ENCODE peak calls at places on chromosomes 4 and X, in nine cellular contexts. Q, R, E, M, S, W, J, A and Z are unnamed samples.

GRCh38 chr4:163331629-163332360 is 601 bp downstream of the NPY1R start:
- DNase-seq in Q (no peak), R (no peak), E (no peak), M (peak), S (no peak), W (peak), J (peak), A (no peak), Z (peak)

GRCh38 chrX:129957241-129958099 is 25.0 kb upstream of the BCORL1 start:
- DNase-seq in Q (peak), R (no peak), E (peak), M (peak), S (peak), W (peak), J (no peak), A (peak), Z (peak)

GRCh38 chrX:111561851-111562250 is 50.4 kb downstream of the SERTM2 start:
- DNase-seq in Q (no peak), R (no peak), E (no peak), M (no peak), S (no peak), W (no peak), J (no peak), A (no peak), Z (no peak)

GRCh38 chr4:140448830-140449229 is 21.4 kb upstream of the CLGN start:
- DNase-seq in Q (no peak), R (no peak), E (no peak), M (no peak), S (no peak), W (no peak), J (no peak), A (no peak), Z (peak)

GRCh38 chr4:7802093-7802726 is 137.5 kb downstream of the AFAP1 start:
- DNase-seq in Q (peak), R (peak), E (peak), M (peak), S (peak), W (peak), J (peak), A (no peak), Z (peak)

GRCh38 chr4:114780205-114780604 is 181.6 kb downstream of the UGT8 start:
- DNase-seq in Q (no peak), R (no peak), E (peak), M (peak), S (no peak), W (peak), J (peak), A (no peak), Z (peak)

GRCh38 chr4:120443111-120443510 is 376.5 kb upstream of the MAD2L1 start:
- DNase-seq in Q (no peak), R (no peak), E (no peak), M (peak), S (no peak), W (peak), J (peak), A (no peak), Z (no peak)

GRCh38 chr4:103095080-103095479 is 4.6 kb downstream of the BDH2 start:
- DNase-seq in Q (no peak), R (no peak), E (no peak), M (no peak), S (no peak), W (no peak), J (no peak), A (no peak), Z (no peak)

GRCh38 chr4:46804781-46805413 is 104.1 kb downstream of the COX7B2 start:
- DNase-seq in Q (no peak), R (no peak), E (no peak), M (no peak), S (no peak), W (no peak), J (no peak), A (no peak), Z (no peak)

GRCh38 chr4:173057906-173058305 is 110.7 kb upstream of the GALNT7 start:
- DNase-seq in Q (no peak), R (no peak), E (no peak), M (peak), S (no peak), W (no peak), J (no peak), A (no peak), Z (no peak)

GRCh38 chr4:158775091-158775651 is 6.3 kb downstream of the FNIP2 start:
- DNase-seq in Q (no peak), R (no peak), E (no peak), M (peak), S (no peak), W (peak), J (no peak), A (no peak), Z (no peak)

GRCh38 chrX:12791253-12792228 is at the start of gene PRPS2:
- DNase-seq in Q (peak), R (peak), E (peak), M (peak), S (peak), W (peak), J (peak), A (peak), Z (peak)

GRCh38 chr4:136803430-136803829 is 728.9 kb downstream of the PCDH18 start:
- DNase-seq in Q (no peak), R (no peak), E (no peak), M (no peak), S (no peak), W (no peak), J (no peak), A (no peak), Z (peak)

GRCh38 chrX:131827935-131828334 is 195.2 kb upstream of the STK26 start:
- DNase-seq in Q (no peak), R (no peak), E (peak), M (no peak), S (no peak), W (no peak), J (no peak), A (no peak), Z (peak)

GRCh38 chr4:8318509-8318908 is 49.0 kb downstream of the HTRA3 start:
- DNase-seq in Q (no peak), R (no peak), E (no peak), M (no peak), S (no peak), W (no peak), J (no peak), A (no peak), Z (no peak)

GRCh38 chr4:54152846-54153600 is 53.1 kb downstream of the GSX2 start:
- DNase-seq in Q (no peak), R (no peak), E (no peak), M (peak), S (no peak), W (peak), J (peak), A (no peak), Z (no peak)

GRCh38 chrX:43892471-43892870 is 10.2 kb upstream of the MAOB start:
- DNase-seq in Q (no peak), R (no peak), E (no peak), M (no peak), S (no peak), W (no peak), J (no peak), A (no peak), Z (no peak)

GRCh38 chr4:102429553-102429952 is 71.6 kb upstream of the NFKB1 start:
- DNase-seq in Q (no peak), R (no peak), E (no peak), M (peak), S (no peak), W (peak), J (peak), A (no peak), Z (no peak)

GRCh38 chr4:185902654-185903053 is 90.7 kb upstream of the SORBS2 start:
- DNase-seq in Q (no peak), R (no peak), E (no peak), M (peak), S (no peak), W (no peak), J (no peak), A (no peak), Z (no peak)

GRCh38 chr4:6694177-6694901 is 661 bp downstream of the S100P start:
- DNase-seq in Q (no peak), R (no peak), E (no peak), M (no peak), S (no peak), W (no peak), J (no peak), A (no peak), Z (no peak)

GRCh38 chr4:6695660-6696581 is 2.2 kb downstream of the S100P start:
- DNase-seq in Q (no peak), R (peak), E (no peak), M (no peak), S (no peak), W (no peak), J (no peak), A (no peak), Z (no peak)

GRCh38 chr4:6697096-6697495 is 3.4 kb downstream of the S100P start:
- DNase-seq in Q (no peak), R (no peak), E (no peak), M (no peak), S (no peak), W (no peak), J (no peak), A (no peak), Z (no peak)

GRCh38 chr4:6693274-6694176 is at the start of gene S100P:
- DNase-seq in Q (no peak), R (no peak), E (no peak), M (no peak), S (no peak), W (peak), J (no peak), A (no peak), Z (no peak)

DNA sequence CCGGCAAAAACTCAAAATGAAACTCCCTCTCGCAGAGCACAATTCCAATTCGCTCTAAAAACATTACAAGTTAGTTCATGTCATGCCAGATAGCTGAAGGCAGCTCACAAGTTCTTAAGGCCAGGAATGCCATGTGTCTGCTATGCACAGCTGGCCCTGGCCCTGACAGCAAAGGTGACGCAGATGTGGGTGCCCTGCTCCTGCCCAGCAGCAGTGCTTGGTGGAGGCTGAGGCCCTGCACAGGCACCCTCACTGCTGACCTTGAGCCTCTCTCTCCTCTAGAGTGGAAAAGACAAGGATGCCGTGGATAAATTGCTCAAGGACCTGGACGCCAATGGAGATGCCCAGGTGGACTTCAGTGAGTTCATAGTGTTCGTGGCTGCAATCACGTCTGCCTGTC is 2.9 kb downstream of the S100P start:
- DNase-seq in Q (no peak), R (no peak), E (no peak), M (no peak), S (peak), W (no peak), J (no peak), A (no peak), Z (no peak)
- H3K4me3 ChIP-seq in Q (no peak), R (no peak), E (no peak), M (no peak), S (no peak), W (no peak), J (no peak), A (no peak), Z (no peak)

GRCh38 chr4:76690091-76690905 is 207.6 kb downstream of the SOWAHB start:
- DNase-seq in Q (no peak), R (no peak), E (no peak), M (no peak), S (no peak), W (peak), J (no peak), A (no peak), Z (peak)
- H3K4me3 ChIP-seq in Q (peak), R (no peak), E (peak), M (peak), S (peak), W (peak), J (peak), A (peak), Z (peak)

GRCh38 chrX:107825698-107826285 is at the start of gene MID2:
- DNase-seq in Q (peak), R (peak), E (peak), M (peak), S (peak), W (peak), J (peak), A (no peak), Z (no peak)
- H3K4me3 ChIP-seq in Q (peak), R (peak), E (peak), M (peak), S (peak), W (peak), J (peak), A (peak), Z (peak)

DNA sequence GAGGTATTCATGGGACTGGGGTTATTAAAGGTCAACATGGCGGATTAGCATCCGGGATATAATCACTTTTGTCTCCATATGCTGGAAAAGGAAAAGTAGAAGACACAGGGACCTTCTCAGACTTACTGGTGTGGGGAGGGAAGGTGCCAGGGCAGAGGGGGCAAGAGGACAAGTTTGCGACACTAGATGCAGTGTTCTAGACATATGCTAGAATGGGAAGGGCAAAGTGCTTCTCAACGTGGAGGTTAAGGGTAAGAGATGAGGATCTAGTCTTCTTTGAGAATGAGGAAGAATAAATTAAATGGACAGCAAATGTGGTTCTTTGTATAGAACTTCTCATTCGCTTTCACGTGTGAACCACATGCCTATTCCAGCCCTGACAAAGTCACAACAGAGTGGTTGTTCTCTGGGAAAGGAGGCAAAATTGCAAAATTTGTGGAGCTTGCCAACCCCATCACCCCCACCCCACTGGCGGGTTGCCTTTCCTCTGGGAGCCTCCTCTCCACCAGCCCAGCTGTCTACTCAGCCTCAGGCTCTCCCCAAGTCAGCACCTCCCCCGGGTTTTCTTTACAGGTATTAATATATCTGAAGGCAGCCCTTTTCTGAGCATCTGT is 1.4 kb upstream of the ANXA5 start:
- DNase-seq in Q (peak), R (no peak), E (no peak), M (no peak), S (peak), W (peak), J (no peak), A (no peak), Z (no peak)
- H3K4me3 ChIP-seq in Q (no peak), R (no peak), E (no peak), M (no peak), S (no peak), W (peak), J (peak), A (no peak), Z (no peak)

GRCh38 chr4:17326756-17327155 is 185.1 kb downstream of the QDPR start:
- DNase-seq in Q (no peak), R (no peak), E (no peak), M (no peak), S (no peak), W (no peak), J (no peak), A (no peak), Z (no peak)

GRCh38 chr4:17325098-17325497 is 186.8 kb downstream of the QDPR start:
- DNase-seq in Q (no peak), R (no peak), E (no peak), M (no peak), S (no peak), W (no peak), J (no peak), A (no peak), Z (no peak)

GRCh38 chr4:17322514-17322913 is 189.4 kb downstream of the QDPR start:
- DNase-seq in Q (no peak), R (no peak), E (no peak), M (no peak), S (no peak), W (no peak), J (no peak), A (no peak), Z (no peak)

GRCh38 chr4:17323619-17324400 is 188.1 kb downstream of the QDPR start:
- DNase-seq in Q (no peak), R (no peak), E (no peak), M (no peak), S (no peak), W (peak), J (no peak), A (no peak), Z (peak)

GRCh38 chr4:17324431-17324830 is 187.5 kb downstream of the QDPR start:
- DNase-seq in Q (peak), R (no peak), E (peak), M (peak), S (peak), W (peak), J (peak), A (no peak), Z (peak)
- H3K4me3 ChIP-seq in Q (no peak), R (peak), E (no peak), M (no peak), S (no peak), W (peak), J (no peak), A (no peak), Z (no peak)

GRCh38 chr4:82786794-82787193 is 11.8 kb downstream of the SCD5 start:
- DNase-seq in Q (no peak), R (no peak), E (no peak), M (no peak), S (no peak), W (no peak), J (no peak), A (no peak), Z (no peak)

GRCh38 chr4:82787342-82787741 is 11.3 kb downstream of the SCD5 start:
- DNase-seq in Q (no peak), R (no peak), E (no peak), M (peak), S (no peak), W (no peak), J (no peak), A (no peak), Z (no peak)

GRCh38 chr4:82784615-82785247 is 13.9 kb downstream of the SCD5 start:
- DNase-seq in Q (no peak), R (no peak), E (no peak), M (peak), S (no peak), W (peak), J (peak), A (no peak), Z (peak)

GRCh38 chr4:82786004-82786400 is 12.6 kb downstream of the SCD5 start:
- DNase-seq in Q (no peak), R (no peak), E (no peak), M (peak), S (no peak), W (no peak), J (no peak), A (no peak), Z (no peak)

GRCh38 chr4:82785248-82786003 is 13.2 kb downstream of the SCD5 start:
- DNase-seq in Q (no peak), R (no peak), E (no peak), M (peak), S (no peak), W (peak), J (peak), A (no peak), Z (peak)
- H3K4me3 ChIP-seq in Q (no peak), R (no peak), E (no peak), M (no peak), S (no peak), W (peak), J (peak), A (no peak), Z (peak)

DNA sequence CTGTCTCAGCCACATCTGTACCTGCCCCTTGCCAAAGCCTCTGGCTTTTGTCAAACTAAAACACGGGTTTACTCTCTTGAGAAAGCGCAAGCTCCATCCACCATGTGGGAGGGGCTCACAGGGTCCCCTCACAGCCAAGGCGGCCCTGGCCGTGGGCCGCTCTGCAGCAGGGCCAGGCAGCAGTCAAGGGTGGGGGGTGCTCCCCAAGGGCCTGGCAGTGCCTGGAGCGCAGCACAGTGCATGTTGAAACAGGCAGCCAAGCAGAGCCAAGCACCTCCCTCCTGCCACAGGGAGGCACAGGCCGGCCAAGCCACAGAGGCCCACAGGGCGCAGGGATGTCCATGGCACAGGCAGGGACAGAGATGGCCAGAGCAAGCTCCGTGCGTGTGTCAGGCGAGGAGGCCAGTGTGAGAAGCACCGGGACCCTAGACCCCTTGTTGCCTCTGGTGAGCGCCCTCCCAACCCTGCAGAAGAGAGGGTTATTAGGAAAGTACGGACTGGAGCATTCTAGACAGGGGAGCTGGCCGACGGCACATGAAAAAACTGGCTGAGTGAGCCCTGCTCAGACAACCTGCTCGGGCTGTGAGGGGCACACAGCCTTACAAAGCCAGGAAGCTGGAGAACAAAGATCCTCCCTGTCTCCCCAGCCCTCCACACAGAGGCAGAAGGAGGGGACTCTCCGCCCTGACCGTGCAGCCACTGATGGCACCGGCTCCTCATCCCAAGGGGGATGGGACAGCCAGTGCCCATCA is 39.0 kb downstream of the FAM53A start:
- DNase-seq in Q (no peak), R (no peak), E (no peak), M (peak), S (peak), W (peak), J (peak), A (no peak), Z (no peak)
- H3K4me3 ChIP-seq in Q (no peak), R (no peak), E (no peak), M (no peak), S (peak), W (no peak), J (no peak), A (no peak), Z (no peak)

GRCh38 chr4:183758735-183759447 is 99.8 kb downstream of the TRAPPC11 start:
- DNase-seq in Q (no peak), R (no peak), E (no peak), M (no peak), S (no peak), W (no peak), J (no peak), A (no peak), Z (no peak)
- H3K4me3 ChIP-seq in Q (no peak), R (no peak), E (no peak), M (no peak), S (peak), W (no peak), J (no peak), A (no peak), Z (no peak)

GRCh38 chrX:153688534-153688899 is 791 bp downstream of the SLC6A8 start:
- DNase-seq in Q (no peak), R (no peak), E (no peak), M (no peak), S (peak), W (no peak), J (no peak), A (no peak), Z (no peak)
- H3K4me3 ChIP-seq in Q (peak), R (no peak), E (no peak), M (no peak), S (peak), W (peak), J (peak), A (peak), Z (peak)

DNA sequence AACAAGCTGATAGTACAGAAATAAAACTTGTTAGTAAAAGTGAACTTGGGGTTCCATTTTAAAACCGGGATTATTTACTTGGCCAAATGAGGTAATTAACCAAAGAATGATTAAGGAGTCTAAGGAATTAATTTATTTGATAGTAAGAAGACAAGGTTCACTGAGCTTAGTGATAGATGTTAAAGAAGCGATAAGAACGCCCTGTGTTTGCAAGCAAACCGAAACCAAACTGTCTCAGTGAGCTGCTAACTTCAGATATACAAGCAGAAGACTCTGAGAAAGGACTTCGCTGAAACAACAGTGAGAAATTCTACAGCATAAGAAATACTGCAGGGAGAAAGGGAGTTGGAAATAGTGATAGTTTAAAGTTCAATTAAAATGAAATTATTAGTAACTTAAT is 37.6 kb upstream of the SHISA3 start:
- DNase-seq in Q (no peak), R (no peak), E (no peak), M (peak), S (no peak), W (peak), J (no peak), A (no peak), Z (no peak)
- H3K4me3 ChIP-seq in Q (no peak), R (no peak), E (no peak), M (peak), S (peak), W (peak), J (peak), A (peak), Z (peak)